ENCODE peak calls at places on chromosome 6, in four cellular contexts. One of them, this sample, is unnamed.

GRCh38 chr6:21678990-21679389 is 85.4 kb downstream of the SOX4 start:
- DNase-seq in amniotic stem cell: no peak
- DNase-seq in AG10803: peak
- DNase-seq in cardiac fibroblast: peak
- DNase-seq in this sample: no peak

GRCh38 chr6:113493991-113494390 is 363.2 kb upstream of the MARCKS start:
- DNase-seq in cardiac fibroblast: no peak
- DNase-seq in AG10803: no peak
- DNase-seq in amniotic stem cell: no peak
- DNase-seq in this sample: no peak

GRCh38 chr6:147941143-147941542 is 401.5 kb upstream of the SASH1 start:
- DNase-seq in cardiac fibroblast: no peak
- DNase-seq in AG10803: peak
- DNase-seq in amniotic stem cell: no peak
- DNase-seq in this sample: peak

GRCh38 chr6:142945446-142946180 is 637 bp upstream of the HIVEP2 start:
- DNase-seq in cardiac fibroblast: no peak
- DNase-seq in amniotic stem cell: peak
- DNase-seq in AG10803: no peak
- DNase-seq in this sample: peak

GRCh38 chr6:24464253-24465038 is 24.9 kb downstream of the GPLD1 start:
- DNase-seq in AG10803: no peak
- DNase-seq in cardiac fibroblast: no peak
- DNase-seq in amniotic stem cell: no peak
- DNase-seq in this sample: no peak

GRCh38 chr6:63923139-63923739 is 287.6 kb downstream of the PHF3 start:
- DNase-seq in amniotic stem cell: no peak
- DNase-seq in cardiac fibroblast: peak
- DNase-seq in AG10803: peak
- DNase-seq in this sample: peak

GRCh38 chr6:125854355-125854754 is 63.6 kb downstream of the NCOA7 start:
- DNase-seq in cardiac fibroblast: no peak
- DNase-seq in AG10803: no peak
- DNase-seq in amniotic stem cell: no peak
- DNase-seq in this sample: no peak

GRCh38 chr6:106417572-106418147 is 57.1 kb downstream of the CRYBG1 start:
- DNase-seq in AG10803: no peak
- DNase-seq in cardiac fibroblast: no peak
- DNase-seq in amniotic stem cell: no peak
- DNase-seq in this sample: peak

GRCh38 chr6:169886631-169887227 is 135.3 kb downstream of the ERMARD start:
- DNase-seq in cardiac fibroblast: no peak
- DNase-seq in amniotic stem cell: no peak
- DNase-seq in AG10803: no peak
- DNase-seq in this sample: no peak

GRCh38 chr6:44268095-44268628 is 2.1 kb upstream of the TMEM151B start:
- DNase-seq in amniotic stem cell: no peak
- DNase-seq in cardiac fibroblast: peak
- DNase-seq in AG10803: no peak
- DNase-seq in this sample: peak

GRCh38 chr6:159913375-159913774 is 22.6 kb downstream of the MAS1 start:
- DNase-seq in amniotic stem cell: no peak
- DNase-seq in cardiac fibroblast: no peak
- DNase-seq in AG10803: no peak
- DNase-seq in this sample: no peak

GRCh38 chr6:44222987-44223470 is 366 bp upstream of the SLC29A1 start:
- DNase-seq in AG10803: no peak
- DNase-seq in amniotic stem cell: no peak
- DNase-seq in cardiac fibroblast: no peak
- DNase-seq in this sample: no peak

GRCh38 chr6:158213925-158214674 is 46.0 kb downstream of the GTF2H5 start:
- DNase-seq in amniotic stem cell: peak
- DNase-seq in AG10803: peak
- DNase-seq in cardiac fibroblast: peak
- DNase-seq in this sample: peak

GRCh38 chr6:39812853-39813533 is 20.8 kb downstream of the DAAM2 start:
- DNase-seq in amniotic stem cell: no peak
- DNase-seq in AG10803: peak
- DNase-seq in cardiac fibroblast: peak
- DNase-seq in this sample: peak

GRCh38 chr6:34486106-34486740 is 20.3 kb downstream of the PACSIN1 start:
- DNase-seq in AG10803: no peak
- DNase-seq in amniotic stem cell: no peak
- DNase-seq in cardiac fibroblast: no peak
- DNase-seq in this sample: no peak

GRCh38 chr6:501891-502601 is 110.5 kb downstream of the IRF4 start:
- DNase-seq in amniotic stem cell: no peak
- DNase-seq in cardiac fibroblast: no peak
- DNase-seq in AG10803: no peak
- DNase-seq in this sample: no peak

GRCh38 chr6:24854077-24854670 is 55.5 kb upstream of the ARMH2 start:
- DNase-seq in cardiac fibroblast: no peak
- DNase-seq in AG10803: no peak
- DNase-seq in amniotic stem cell: no peak
- DNase-seq in this sample: no peak